ENCODE peak calls at places on chromosomes 5 and 9, in six cellular contexts. A is CD4-positive, alpha-beta memory T cell; L is stimulated activated effector memory CD8-positive, alpha-beta T cell treated with anti-CD3 and anti-CD28 coated beads, Interleukin-12 subunit alpha, Interleukin-12 subunit beta, amount 100 ng/mL, for 72 hours; K is M059J; Y is NCI-H460; V is bronchial epithelial cell. B is an unnamed sample.

GRCh38 chr9:5879419-5880181 is 11.1 kb upstream of the MLANA start:
- DNase-seq in A (no peak), L (no peak), K (peak), Y (peak), V (peak), B (peak)

GRCh38 chr5:38613992-38614836 is 57.8 kb upstream of the LIFR start:
- DNase-seq in A (no peak), L (no peak), K (no peak), Y (no peak), V (peak), B (no peak)

GRCh38 chr9:27247756-27248155 is 49.2 kb downstream of the EQTN start:
- DNase-seq in A (no peak), L (no peak), K (peak), Y (peak), V (peak), B (no peak)

GRCh38 chr5:152625696-152626095 is 220.6 kb upstream of the NMUR2 start:
- DNase-seq in A (no peak), L (no peak), K (no peak), Y (no peak), V (no peak), B (no peak)

GRCh38 chr9:10026585-10026984 is 586.2 kb downstream of the PTPRD start:
- DNase-seq in A (no peak), L (no peak), K (no peak), Y (no peak), V (no peak), B (no peak)

GRCh38 chr9:37061763-37062162 is 27.7 kb upstream of the PAX5 start:
- DNase-seq in A (no peak), L (no peak), K (no peak), Y (peak), V (peak), B (no peak)

GRCh38 chr9:68705636-68706578 is 867 bp downstream of the PIP5K1B start:
- DNase-seq in A (no peak), L (no peak), K (peak), Y (peak), V (no peak), B (no peak)

GRCh38 chr5:96780626-96781025 is 27.1 kb downstream of the ERAP1 start:
- DNase-seq in A (no peak), L (no peak), K (no peak), Y (no peak), V (peak), B (no peak)

GRCh38 chr9:117414220-117414905 is 494 bp downstream of the ASTN2 start:
- DNase-seq in A (no peak), L (no peak), K (peak), Y (no peak), V (no peak), B (no peak)

GRCh38 chr5:1515921-1516571 is 7.7 kb downstream of the LPCAT1 start:
- DNase-seq in A (no peak), L (no peak), K (peak), Y (no peak), V (peak), B (no peak)

GRCh38 chr5:170747851-170748250 is 35.7 kb upstream of the GABRP start:
- DNase-seq in A (no peak), L (no peak), K (peak), Y (no peak), V (no peak), B (no peak)

B was measured in NK-92 treated with Interleukin-12 subunit alpha and Interleukin-12 subunit beta, amount 100 ng/mL, for 24 hours.